ENCODE peak calls at places on chromosome 15, in five cellular contexts. P is PC-9, R is astrocyte, D is fibroblast of lung, A is GM23338. X is an unnamed sample.

GRCh38 chr15:70055601-70056051 is 42.1 kb downstream of the TLE3 start:
- DNase-seq in A (no peak), P (no peak), D (no peak), R (no peak), X (no peak)

GRCh38 chr15:82228750-82229149 is 33.8 kb downstream of the EFL1 start:
- DNase-seq in D (no peak), R (no peak), P (no peak), A (no peak), X (no peak)

GRCh38 chr15:69533504-69533903 is 80.9 kb downstream of the RPLP1 start:
- DNase-seq in P (no peak), A (no peak), D (no peak), R (no peak), X (no peak)

GRCh38 chr15:96720251-96720650 is 389.8 kb downstream of the NR2F2 start:
- DNase-seq in A (no peak), D (no peak), R (no peak), P (no peak), X (no peak)

GRCh38 chr15:42011074-42011473 is 9.8 kb downstream of the PLA2G4E start:
- DNase-seq in P (no peak), A (no peak), D (no peak), R (no peak), X (no peak)

GRCh38 chr15:88378259-88378658 is 88.9 kb downstream of the MRPL46 start:
- DNase-seq in R (peak), P (no peak), D (peak), A (no peak), X (no peak)

GRCh38 chr15:66703540-66703941 is 1.5 kb downstream of the SMAD6 start:
- DNase-seq in D (peak), A (peak), P (peak), R (peak), X (no peak)

GRCh38 chr15:39914977-39915376 is 5.1 kb downstream of the GPR176 start:
- DNase-seq in A (no peak), R (no peak), P (no peak), D (no peak), X (no peak)

GRCh38 chr15:62561572-62561970 is 396.5 kb upstream of the C2CD4B start:
- DNase-seq in A (peak), R (no peak), P (no peak), D (no peak), X (no peak)

GRCh38 chr15:59501531-59502113 is 63.6 kb downstream of the FAM81A start:
- DNase-seq in A (peak), P (peak), D (peak), R (peak), X (peak)

GRCh38 chr15:40279437-40280141 is 3.3 kb downstream of the ANKRD63 start:
- DNase-seq in P (peak), R (no peak), D (peak), A (peak), X (peak)

GRCh38 chr15:60408438-60409105 is 10.8 kb upstream of the ANXA2 start:
- DNase-seq in R (peak), D (peak), P (no peak), A (no peak), X (peak)

GRCh38 chr15:35166730-35167359 is 81.8 kb upstream of the NANOGP8 start:
- DNase-seq in A (no peak), D (peak), R (no peak), P (no peak), X (no peak)

GRCh38 chr15:90638241-90638691 is 78.9 kb upstream of the BLM start:
- DNase-seq in A (no peak), D (no peak), P (no peak), R (no peak), X (no peak)

GRCh38 chr15:92674347-92674746 is 18.8 kb upstream of the FAM174B start:
- DNase-seq in P (no peak), R (no peak), D (no peak), A (no peak), X (no peak)

GRCh38 chr15:65100427-65100826 is 14.6 kb downstream of the UBAP1L start:
- DNase-seq in R (no peak), D (no peak), P (no peak), A (no peak), X (no peak)

GRCh38 chr15:58401991-58402649 is 29.7 kb upstream of the LIPC start:
- DNase-seq in A (no peak), R (no peak), P (no peak), D (no peak), X (no peak)

GRCh38 chr15:48861813-48862431 is 16.0 kb upstream of the EID1 start:
- DNase-seq in A (peak), P (peak), D (peak), R (peak), X (peak)

GRCh38 chr15:76565366-76565765 is 228.8 kb downstream of the ISL2 start:
- DNase-seq in D (peak), P (no peak), A (no peak), R (peak), X (no peak)

DNA sequence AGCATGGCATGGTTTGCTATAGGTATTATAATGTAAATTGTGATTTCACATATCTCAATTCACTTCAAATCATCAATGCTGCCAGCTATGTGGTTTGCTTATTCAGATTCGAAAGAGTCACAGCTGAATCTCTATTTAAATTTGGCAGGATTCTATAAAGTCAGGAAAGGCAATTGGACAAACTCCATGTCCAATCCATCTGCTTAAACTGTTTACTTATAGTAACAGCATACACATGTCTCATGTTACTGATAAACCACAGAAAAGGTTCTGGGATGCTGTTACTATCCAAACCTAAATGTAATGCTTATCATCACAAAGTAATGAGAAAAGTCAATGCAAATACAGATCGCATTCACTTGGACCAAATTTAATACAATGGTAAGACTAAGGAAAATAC is 229.7 kb downstream of the ISL2 start:
- DNase-seq in R (peak), D (peak), A (no peak), P (no peak), X (no peak)
- H3K4me2 ChIP-seq in R (no peak), D (no peak), A (no peak), P (no peak), X (no peak)

GRCh38 chr15:84081391-84082168 is 154.0 kb upstream of the GOLGA6L4 start:
- DNase-seq in A (no peak), P (no peak), D (peak), R (peak), X (no peak)

GRCh38 chr15:84082739-84083138 is 152.8 kb upstream of the GOLGA6L4 start:
- DNase-seq in R (peak), A (no peak), D (peak), P (no peak), X (no peak)

DNA sequence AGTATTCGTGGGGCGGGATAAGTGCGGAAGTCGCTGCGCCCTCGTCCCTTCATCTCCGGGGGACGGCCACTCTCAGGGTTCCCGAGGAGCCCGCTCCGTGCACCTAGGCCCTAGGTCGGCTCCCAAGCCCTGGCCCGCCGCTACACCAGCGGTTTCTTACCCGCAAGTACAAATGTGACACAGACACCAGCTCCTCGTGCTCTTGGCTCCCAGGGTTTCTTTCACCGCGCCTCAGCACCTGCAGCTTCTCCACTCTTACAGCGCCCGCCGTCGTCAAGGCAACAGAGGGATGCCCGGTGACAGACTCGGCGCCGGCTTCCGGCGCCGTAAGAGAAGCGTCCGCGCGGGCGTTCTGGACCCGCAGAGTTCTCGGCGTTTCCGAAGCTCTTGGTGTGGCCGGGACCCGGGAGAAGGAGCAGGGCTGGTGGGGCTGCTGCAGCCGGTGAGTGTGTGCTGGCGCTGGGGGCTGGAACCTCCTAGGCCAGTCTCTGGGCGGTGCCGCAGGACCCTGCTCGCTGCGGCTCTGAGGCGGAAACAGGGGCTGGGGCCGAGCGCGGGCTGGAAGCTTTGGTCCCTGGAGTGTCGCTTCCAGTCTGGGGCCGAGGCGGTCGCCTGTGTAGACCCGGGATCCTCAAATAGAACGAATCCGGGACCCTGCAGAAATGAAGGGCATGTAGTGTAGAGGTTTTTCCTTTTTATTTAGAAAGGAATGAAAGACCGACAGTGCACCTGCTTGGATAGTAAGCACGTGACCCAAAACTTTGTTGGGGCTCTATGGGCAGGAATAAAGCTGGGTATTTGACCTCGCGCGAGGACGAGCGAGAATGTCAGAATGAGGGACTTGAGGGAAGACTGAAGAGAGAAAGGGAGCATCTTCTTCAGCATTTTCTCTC is 155.4 kb upstream of the GOLGA6L4 start:
- DNase-seq in D (peak), A (peak), R (peak), P (no peak), X (peak)
- H3K4me3 ChIP-seq in D (peak), A (peak), R (peak), P (no peak), X (peak)

GRCh38 chr15:32651229-32651837 is 9.8 kb downstream of the SCG5 start:
- DNase-seq in P (peak), A (peak), R (no peak), D (peak), X (peak)
- H3K4me2 ChIP-seq in P (peak), A (no peak), R (peak), D (no peak), X (no peak)

DNA sequence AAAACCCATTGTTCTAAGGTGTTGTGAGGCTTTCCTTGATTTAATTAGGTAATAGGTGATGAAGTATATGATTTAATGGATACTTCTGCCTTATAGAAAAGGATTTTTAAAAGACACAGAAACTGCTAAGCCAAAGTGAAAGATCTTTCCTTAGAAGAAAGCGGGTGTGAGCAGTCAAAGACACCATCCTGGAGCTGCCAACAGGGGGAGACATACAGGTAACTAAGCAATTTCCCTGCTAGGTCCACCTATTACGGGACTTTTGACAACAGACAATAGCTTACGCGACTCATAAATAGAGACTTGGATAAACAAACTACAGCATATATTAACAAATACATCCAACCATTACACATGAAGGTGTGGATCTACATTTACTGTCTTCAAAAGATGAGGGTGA is 669.5 kb downstream of the SQOR start:
- DNase-seq in D (no peak), P (peak), A (peak), R (no peak), X (peak)
- H3K4me3 ChIP-seq in D (no peak), P (no peak), A (no peak), R (no peak), X (no peak)

GRCh38 chr15:68511073-68511991 is 67.5 kb upstream of the CORO2B start:
- DNase-seq in D (peak), R (peak), A (no peak), P (peak), X (no peak)
- H3K4me2 ChIP-seq in D (no peak), R (peak), A (no peak), P (no peak), X (no peak)

GRCh38 chr15:74865316-74865715 is 7.8 kb downstream of the SCAMP2 start:
- DNase-seq in P (no peak), R (no peak), A (no peak), D (no peak), X (no peak)

GRCh38 chr15:74869372-74869725 is 3.8 kb downstream of the SCAMP2 start:
- DNase-seq in A (no peak), D (no peak), R (no peak), P (no peak), X (no peak)

GRCh38 chr15:74866090-74866489 is 7.1 kb downstream of the SCAMP2 start:
- DNase-seq in R (peak), A (no peak), P (peak), D (peak), X (no peak)

GRCh38 chr15:74869726-74870407 is 3.3 kb downstream of the SCAMP2 start:
- DNase-seq in P (no peak), R (no peak), A (no peak), D (no peak), X (peak)

GRCh38 chr15:74867562-74868458 is 5.4 kb downstream of the SCAMP2 start:
- DNase-seq in D (no peak), A (no peak), P (no peak), R (no peak), X (no peak)
- H3K4me3 ChIP-seq in D (no peak), A (no peak), P (no peak), R (no peak), X (no peak)

GRCh38 chr15:100099976-100100375 is 241.8 kb downstream of the ADAMTS17 start:
- DNase-seq in P (no peak), R (no peak), A (no peak), D (no peak), X (no peak)
- H3K4me2 ChIP-seq in P (no peak), R (no peak), A (no peak), D (no peak), X (no peak)

GRCh38 chr15:83747050-83747717 is 93.3 kb downstream of the ADAMTSL3 start:
- DNase-seq in R (peak), P (peak), A (peak), D (peak), X (no peak)
- H3K4me3 ChIP-seq in R (no peak), P (no peak), A (no peak), D (peak), X (no peak)

GRCh38 chr15:71571641-71572040 is 238.7 kb upstream of the NR2E3 start:
- DNase-seq in A (no peak), R (no peak), D (no peak), P (no peak), X (no peak)
- H3K4me2 ChIP-seq in A (no peak), R (no peak), D (no peak), P (no peak), X (no peak)